ENCODE peak calls at places on chromosome X, in seven cellular contexts. J is HS-5, H is DMS79, L is astrocyte of the cerebellum, O is right lobe of liver, D is HCT116, W is left colon. K is an unnamed sample.

GRCh38 chrX:56947695-56948094 is 47.6 kb downstream of the SPIN3 start:
- DNase-seq in J (no peak), H (no peak), L (no peak), O (no peak), D (no peak), W (no peak), K (no peak)

GRCh38 chrX:57918750-57919436 is 8.6 kb upstream of the ZXDA start:
- DNase-seq in J (no peak), H (no peak), L (no peak), O (no peak), D (peak; percentile 26), W (no peak), K (no peak)

GRCh38 chrX:368811-369562 is 17.7 kb downstream of the PPP2R3B start:
- DNase-seq in J (no peak), H (no peak), L (no peak), O (no peak), D (no peak), W (no peak), K (no peak)

GRCh38 chrX:72018277-72019112 is 107.8 kb downstream of the NHSL2 start:
- DNase-seq in J (peak; percentile 16), H (no peak), L (peak; percentile 63), O (peak; percentile 77), D (peak; percentile 55), W (peak; percentile 84), K (no peak)

GRCh38 chrX:27918799-27919198 is 62.5 kb downstream of the DCAF8L1 start:
- DNase-seq in J (no peak), H (no peak), L (peak; percentile 4), O (peak; percentile 36), D (peak; percentile 7), W (no peak), K (no peak)

GRCh38 chrX:67718926-67719325 is 175.1 kb downstream of the AR start:
- DNase-seq in J (no peak), H (no peak), L (no peak), O (no peak), D (no peak), W (no peak), K (no peak)

GRCh38 chrX:108001218-108001814 is 19.1 kb upstream of the TEX13B start:
- DNase-seq in J (no peak), H (peak; percentile 0), L (no peak), O (no peak), D (peak; percentile 21), W (no peak), K (no peak)

GRCh38 chrX:40040686-40041461 is 56.9 kb downstream of the BCOR start:
- DNase-seq in J (no peak), H (no peak), L (no peak), O (no peak), D (no peak), W (no peak), K (no peak)

GRCh38 chrX:99777912-99778311 is 632.2 kb downstream of the PCDH19 start:
- DNase-seq in J (no peak), H (no peak), L (no peak), O (no peak), D (no peak), W (no peak), K (no peak)

K was measured in NCI-H187.